ENCODE peak calls at places on chromosomes 12 and 14, in ten cellular contexts. C is activated T-cell treated with anti-CD3 and anti-CD28 coated beads, Interleukin-2, amount 50 U/mL, for 4 hours; B is activated CD4-positive, alpha-beta T cell treated with anti-CD3 and anti-CD28 coated beads, Interleukin-2, amount 50 U/mL, for 1 hour; F is T-helper 2 cell; H is natural killer cell; V is T-helper 1 cell; W is left kidney; P is progenitor cell of endocrine pancreas; D is neural crest cell; Y is neuronal stem cell. K is an unnamed sample.

GRCh38 chr14:22098435-22098834 is 424.8 kb upstream of the OR4E1 start:
- DNase-seq in C (no peak), B (no peak), F (no peak), H (no peak), V (no peak), W (no peak), P (no peak), D (no peak), Y (no peak), K (no peak)

GRCh38 chr14:102408729-102409128 is 46.0 kb downstream of the TECPR2 start:
- DNase-seq in C (no peak), B (no peak), F (no peak), H (no peak), V (no peak), W (no peak), P (no peak), D (no peak), Y (no peak), K (no peak)

GRCh38 chr12:24938341-24938740 is 10.6 kb downstream of the BCAT1 start:
- DNase-seq in C (no peak), B (no peak), F (no peak), H (no peak), V (no peak), W (no peak), P (no peak), D (no peak), Y (no peak), K (no peak)

GRCh38 chr12:124203176-124203575 is 91.7 kb upstream of the RFLNA start:
- DNase-seq in C (no peak), B (no peak), F (no peak), H (no peak), V (no peak), W (no peak), P (no peak), D (no peak), Y (no peak), K (no peak)

GRCh38 chr12:3127832-3128231 is 50.7 kb downstream of the TSPAN9 start:
- DNase-seq in C (no peak), B (no peak), F (no peak), H (no peak), V (no peak), W (no peak), P (no peak), D (no peak), Y (no peak), K (no peak)

GRCh38 chr14:24804813-24805212 is 170.8 kb upstream of the GZMB start:
- DNase-seq in C (no peak), B (no peak), F (no peak), H (no peak), V (no peak), W (no peak), P (no peak), D (no peak), Y (no peak), K (no peak)

GRCh38 chr12:106645074-106645421 is 62.2 kb downstream of the RFX4 start:
- DNase-seq in C (no peak), B (no peak), F (no peak), H (no peak), V (no peak), W (no peak), P (no peak), D (peak), Y (no peak), K (no peak)

GRCh38 chr12:95147836-95148235 is 69.4 kb downstream of the FGD6 start:
- DNase-seq in C (no peak), B (no peak), F (no peak), H (no peak), V (no peak), W (no peak), P (no peak), D (no peak), Y (no peak), K (no peak)

GRCh38 chr12:5923043-5923605 is 21.9 kb downstream of the ANO2 start:
- DNase-seq in C (no peak), B (no peak), F (no peak), H (no peak), V (no peak), W (no peak), P (no peak), D (no peak), Y (no peak), K (no peak)

GRCh38 chr14:66657780-66658179 is 149.8 kb downstream of the GPHN start:
- DNase-seq in C (no peak), B (no peak), F (no peak), H (no peak), V (no peak), W (no peak), P (no peak), D (no peak), Y (no peak), K (no peak)

GRCh38 chr12:2095878-2096277 is 43.1 kb downstream of the CACNA1C start:
- DNase-seq in C (no peak), B (no peak), F (no peak), H (no peak), V (no peak), W (no peak), P (no peak), D (no peak), Y (no peak), K (no peak)

GRCh38 chr12:72017054-72017651 is 78.5 kb downstream of the TPH2 start:
- DNase-seq in C (peak), B (peak), F (no peak), H (peak), V (peak), W (peak), P (peak), D (peak), Y (peak), K (peak)

GRCh38 chr14:31402764-31403163 is 17.6 kb downstream of the HEATR5A start:
- DNase-seq in C (no peak), B (no peak), F (no peak), H (no peak), V (no peak), W (no peak), P (no peak), D (no peak), Y (no peak), K (no peak)

GRCh38 chr12:63079791-63080395 is 71.1 kb downstream of the AVPR1A start:
- DNase-seq in C (no peak), B (no peak), F (no peak), H (no peak), V (no peak), W (peak), P (no peak), D (no peak), Y (no peak), K (no peak)

K was measured in K562.